ENCODE peak calls at places on chromosomes 5 and 9, in eight cellular contexts. F is GM04503; T is aorta; P is stimulated activated CD8-positive, alpha-beta memory T cell treated with anti-CD3 and anti-CD28 coated beads, Interleukin-7, amount 100 ng/mL, for 1 hour; S is endothelial cell; V is AG09309; O is H9; A is NCI-H1417. E is an unnamed sample.

GRCh38 chr5:427415-428087 is 15.4 kb upstream of the EXOC3 start:
- DNase-seq in F (no peak), T (peak; percentile 75), P (no peak), S (no peak), V (no peak), O (no peak), A (no peak), E (no peak)

GRCh38 chr5:91499943-91500531 is 116.9 kb upstream of the ARRDC3 start:
- DNase-seq in F (peak; percentile 6), T (no peak), P (no peak), S (no peak), V (peak; percentile 29), O (no peak), A (no peak), E (no peak)

GRCh38 chr5:113022661-113023060 is 46.1 kb downstream of the DCP2 start:
- DNase-seq in F (no peak), T (no peak), P (no peak), S (no peak), V (no peak), O (no peak), A (no peak), E (peak; percentile 4)

GRCh38 chr9:114126247-114127060 is 27.4 kb upstream of the KIF12 start:
- DNase-seq in F (no peak), T (peak; percentile 19), P (no peak), S (no peak), V (no peak), O (peak; percentile 48), A (no peak), E (no peak)

GRCh38 chr5:39520232-39520572 is 95.4 kb upstream of the DAB2 start:
- DNase-seq in F (peak; percentile 78), T (no peak), P (no peak), S (no peak), V (peak; percentile 54), O (no peak), A (no peak), E (no peak)

GRCh38 chr5:1723957-1724821 is 75.4 kb downstream of the MRPL36 start:
- DNase-seq in F (no peak), T (peak; percentile 51), P (no peak), S (no peak), V (no peak), O (no peak), A (no peak), E (no peak)

GRCh38 chr9:99607852-99608448 is 213.7 kb upstream of the NR4A3 start:
- DNase-seq in F (no peak), T (no peak), P (no peak), S (no peak), V (no peak), O (no peak), A (peak; percentile 41), E (no peak)

GRCh38 chr5:65355301-65355700 is 126.4 kb downstream of the ADAMTS6 start:
- DNase-seq in F (no peak), T (no peak), P (no peak), S (no peak), V (no peak), O (no peak), A (no peak), E (no peak)

GRCh38 chr9:27365977-27366376 is 69.0 kb upstream of the EQTN start:
- DNase-seq in F (no peak), T (no peak), P (no peak), S (no peak), V (no peak), O (no peak), A (no peak), E (no peak)

GRCh38 chr5:115873392-115873791 is 31.7 kb downstream of the AP3S1 start:
- DNase-seq in F (no peak), T (no peak), P (no peak), S (no peak), V (no peak), O (no peak), A (peak; percentile 33), E (no peak)

GRCh38 chr9:121779381-121780117 is 128.1 kb downstream of the DAB2IP start:
- DNase-seq in F (no peak), T (no peak), P (no peak), S (no peak), V (no peak), O (peak; percentile 23), A (no peak), E (no peak)

GRCh38 chr9:36831381-36832231 is 202.5 kb downstream of the PAX5 start:
- DNase-seq in F (no peak), T (no peak), P (no peak), S (no peak), V (no peak), O (no peak), A (no peak), E (no peak)

GRCh38 chr9:85408494-85408893 is 333.3 kb downstream of the AGTPBP1 start:
- DNase-seq in F (no peak), T (no peak), P (no peak), S (no peak), V (no peak), O (no peak), A (peak; percentile 33), E (no peak)

GRCh38 chr5:124884108-124884507 is 137.7 kb upstream of the ZNF608 start:
- DNase-seq in F (no peak), T (no peak), P (no peak), S (no peak), V (no peak), O (no peak), A (no peak), E (no peak)

GRCh38 chr9:75855509-75855908 is 35.0 kb upstream of the PCSK5 start:
- DNase-seq in F (no peak), T (no peak), P (no peak), S (peak; percentile 30), V (no peak), O (no peak), A (no peak), E (no peak)

GRCh38 chr5:469752-470483 is 26.9 kb downstream of the EXOC3 start:
- DNase-seq in F (no peak), T (peak; percentile 72), P (no peak), S (no peak), V (no peak), O (no peak), A (no peak), E (no peak)